ENCODE peak calls at places on chromosome 12, in seven cellular contexts. T, H, L, B, E, P and F are unnamed samples.

GRCh38 chr12:238736-239398 is 23.8 kb downstream of the SLC6A13 start:
- DNase-seq in L (no peak), T (no peak), E (no peak), H (no peak), P (no peak), B (no peak), F (no peak)

GRCh38 chr12:63294327-63294632 is 143.3 kb upstream of the AVPR1A start:
- DNase-seq in B (peak; percentile 92), H (no peak), L (peak; percentile 76), E (peak; percentile 58), P (no peak), T (no peak), F (no peak)

GRCh38 chr12:49340971-49341776 is 4.2 kb upstream of the C1QL4 start:
- DNase-seq in B (no peak), H (no peak), T (peak; percentile 24), L (no peak), E (no peak), P (peak; percentile 47), F (no peak)

GRCh38 chr12:48796976-48797375 is 8.1 kb upstream of the ADCY6 start:
- DNase-seq in P (no peak), L (no peak), T (no peak), B (no peak), H (no peak), E (no peak), F (no peak)

GRCh38 chr12:81381951-81382350 is 304.1 kb downstream of the ACSS3 start:
- DNase-seq in B (no peak), L (peak; percentile 1), T (no peak), H (no peak), E (no peak), P (no peak), F (no peak)

GRCh38 chr12:31773223-31773750 is 44.5 kb upstream of the AMN1 start:
- DNase-seq in B (no peak), T (no peak), P (no peak), E (no peak), H (no peak), L (peak; percentile 88), F (no peak)

GRCh38 chr12:88579572-88579940 is 715 bp downstream of the KITLG start:
- DNase-seq in B (no peak), T (peak; percentile 68), L (no peak), H (peak; percentile 67), E (no peak), P (no peak), F (peak; percentile 75)

GRCh38 chr12:65620026-65620425 is 204.3 kb upstream of the HMGA2 start:
- DNase-seq in H (no peak), T (no peak), L (no peak), B (no peak), E (no peak), P (no peak), F (no peak)

GRCh38 chr12:112294793-112295192 is 87.4 kb downstream of the HECTD4 start:
- DNase-seq in H (no peak), L (peak; percentile 18), P (no peak), T (no peak), E (peak; percentile 15), B (peak; percentile 36), F (no peak)

GRCh38 chr12:3304436-3305135 is 186.4 kb upstream of the PRMT8 start:
- DNase-seq in P (no peak), E (peak; percentile 60), L (peak; percentile 80), B (peak; percentile 84), T (peak; percentile 46), H (no peak), F (no peak)

GRCh38 chr12:64760808-64761573 is 1.8 kb upstream of the GNS start:
- DNase-seq in P (no peak), B (no peak), E (no peak), H (no peak), L (no peak), T (no peak), F (no peak)

GRCh38 chr12:47393403-47393790 is 312.4 kb downstream of the RPAP3 start:
- DNase-seq in P (no peak), T (no peak), B (no peak), E (no peak), L (no peak), H (no peak), F (no peak)

DNA sequence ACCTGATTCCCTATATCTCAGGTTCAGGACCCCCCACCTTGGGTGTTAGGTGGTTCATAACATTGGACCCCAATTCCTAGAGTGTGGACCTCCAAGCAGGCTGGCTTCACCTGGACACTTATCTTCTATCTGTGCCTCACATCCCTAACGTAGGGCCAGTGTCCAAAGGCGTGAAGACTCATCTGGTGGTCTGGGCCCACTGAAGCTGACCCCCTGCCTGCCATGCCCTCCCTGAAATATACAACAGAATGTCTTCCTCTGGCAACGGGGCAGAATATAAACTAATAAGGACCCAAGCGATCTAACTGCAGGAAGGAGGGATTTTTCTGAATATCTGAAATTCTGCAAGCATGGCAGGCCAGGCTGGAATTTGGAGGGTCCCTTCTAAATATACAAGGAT is 5.6 kb downstream of the HOXC13 start:
- DNase-seq in E (no peak), L (no peak), H (no peak), T (no peak), P (no peak), B (no peak), F (no peak)
- TF ChIP-seq POLR2AphosphoS5 in E (no peak), L (no peak), H (no peak), T (no peak), P (no peak), B (no peak), F (no peak)

DNA sequence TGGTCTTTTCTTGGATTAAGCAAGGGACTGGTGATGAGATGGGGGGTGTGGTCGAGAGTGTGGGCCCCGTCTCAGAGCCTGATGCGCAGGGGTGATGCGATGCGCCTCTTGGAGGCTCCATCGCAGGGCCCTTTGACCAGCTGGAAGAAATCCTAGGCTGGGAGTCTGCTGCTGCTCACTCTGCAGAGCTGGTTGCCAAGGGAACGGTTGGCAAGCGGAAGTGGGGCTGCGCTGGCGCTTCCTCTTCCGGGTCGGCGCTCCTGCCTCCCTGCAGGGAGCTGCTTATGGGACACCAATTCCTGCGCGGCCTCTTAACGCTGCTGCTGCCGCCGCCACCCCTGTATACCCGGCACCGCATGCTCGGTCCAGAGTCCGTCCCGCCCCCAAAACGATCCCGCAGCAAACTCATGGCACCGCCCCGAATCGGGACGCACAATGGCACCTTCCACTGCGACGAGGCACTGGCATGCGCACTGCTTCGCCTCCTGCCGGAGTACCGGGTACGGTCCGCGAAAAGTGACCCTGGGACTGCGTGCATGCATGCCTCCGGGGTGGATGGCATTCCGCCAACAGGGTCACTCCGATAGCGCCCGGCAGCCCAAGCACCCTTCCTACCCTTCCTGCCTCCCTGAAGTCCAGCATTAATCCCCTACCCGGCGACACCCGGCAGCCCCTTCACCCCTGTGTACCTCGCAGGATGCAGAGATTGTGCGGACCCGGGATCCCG is at the start of gene MYG1:
- DNase-seq in H (peak; percentile 91), T (peak; percentile 89), P (peak; percentile 91), B (peak; percentile 90), E (peak; percentile 80), L (peak; percentile 89), F (peak; percentile 98)
- TF ChIP-seq CTCF in H (peak; percentile 12), T (no peak), P (no peak), B (peak; percentile 37), E (no peak), L (peak; percentile 59), F (peak; percentile 49)

DNA sequence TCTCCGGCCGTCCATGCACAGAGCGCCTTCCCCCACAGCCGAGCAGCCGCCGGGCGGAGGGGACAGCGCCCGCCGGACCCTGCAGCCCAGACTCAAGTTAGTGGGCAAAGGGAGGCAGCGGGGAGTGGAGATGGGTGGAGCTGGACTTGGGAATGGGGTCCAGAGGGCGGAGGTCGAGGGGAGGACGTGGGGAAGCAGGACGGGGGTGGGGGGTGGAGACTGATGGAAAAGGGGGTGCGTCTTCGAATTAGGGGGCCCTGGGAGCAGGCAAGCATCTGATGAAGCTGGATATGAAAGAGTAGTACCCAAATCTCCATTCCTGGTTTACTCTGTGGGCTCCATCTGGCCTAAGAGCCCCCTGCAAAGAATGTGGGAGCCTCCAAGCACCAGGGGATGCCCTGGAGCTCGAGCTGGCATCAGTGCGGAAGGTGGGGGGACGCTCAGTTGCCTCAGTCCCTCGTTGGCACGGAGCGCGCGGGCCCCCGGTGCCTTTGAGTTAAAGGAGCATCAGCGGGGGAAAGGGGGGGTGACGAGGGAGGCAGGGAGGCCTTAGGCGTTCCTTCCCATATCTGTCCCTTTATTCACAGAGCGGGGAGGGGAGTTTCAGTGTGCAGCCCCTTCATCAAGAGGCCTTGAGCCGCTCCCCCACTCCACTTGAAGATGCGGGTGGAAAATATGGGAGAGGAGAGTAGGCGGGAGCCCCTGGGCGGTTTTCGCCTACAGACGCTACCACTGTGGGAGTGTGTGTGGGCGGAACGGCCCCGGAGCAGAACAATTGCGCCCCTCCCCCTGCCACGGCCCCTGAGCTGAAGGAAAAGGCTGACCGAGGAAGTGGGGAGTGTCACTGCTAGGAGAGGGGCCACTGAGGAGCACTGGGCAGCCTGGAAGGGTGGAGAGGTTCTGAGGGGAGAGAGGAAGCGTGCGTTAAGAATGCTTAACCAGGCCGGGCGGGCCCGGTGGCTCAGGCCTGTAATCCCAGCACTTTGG is 638 bp downstream of the NAB2 start:
- DNase-seq in T (peak; percentile 58), P (peak; percentile 86), L (no peak), H (peak; percentile 92), B (peak; percentile 72), E (no peak), F (peak; percentile 89)
- TF ChIP-seq POLR2A in T (no peak), P (no peak), L (no peak), H (no peak), B (no peak), E (no peak), F (no peak)

GRCh38 chr12:113933201-113933786 is 32.8 kb downstream of the RBM19 start:
- DNase-seq in T (no peak), H (no peak), P (no peak), B (no peak), L (no peak), E (no peak), F (no peak)

GRCh38 chr12:113931517-113931916 is 34.6 kb downstream of the RBM19 start:
- DNase-seq in E (no peak), P (no peak), T (no peak), B (no peak), L (no peak), H (no peak), F (no peak)

GRCh38 chr12:113934060-113934829 is 31.9 kb downstream of the RBM19 start:
- DNase-seq in E (no peak), B (peak; percentile 36), P (no peak), T (no peak), H (no peak), L (no peak), F (no peak)

GRCh38 chr12:113934946-113935345 is 31.2 kb downstream of the RBM19 start:
- DNase-seq in L (no peak), E (no peak), T (no peak), B (no peak), P (no peak), H (no peak), F (no peak)

DNA sequence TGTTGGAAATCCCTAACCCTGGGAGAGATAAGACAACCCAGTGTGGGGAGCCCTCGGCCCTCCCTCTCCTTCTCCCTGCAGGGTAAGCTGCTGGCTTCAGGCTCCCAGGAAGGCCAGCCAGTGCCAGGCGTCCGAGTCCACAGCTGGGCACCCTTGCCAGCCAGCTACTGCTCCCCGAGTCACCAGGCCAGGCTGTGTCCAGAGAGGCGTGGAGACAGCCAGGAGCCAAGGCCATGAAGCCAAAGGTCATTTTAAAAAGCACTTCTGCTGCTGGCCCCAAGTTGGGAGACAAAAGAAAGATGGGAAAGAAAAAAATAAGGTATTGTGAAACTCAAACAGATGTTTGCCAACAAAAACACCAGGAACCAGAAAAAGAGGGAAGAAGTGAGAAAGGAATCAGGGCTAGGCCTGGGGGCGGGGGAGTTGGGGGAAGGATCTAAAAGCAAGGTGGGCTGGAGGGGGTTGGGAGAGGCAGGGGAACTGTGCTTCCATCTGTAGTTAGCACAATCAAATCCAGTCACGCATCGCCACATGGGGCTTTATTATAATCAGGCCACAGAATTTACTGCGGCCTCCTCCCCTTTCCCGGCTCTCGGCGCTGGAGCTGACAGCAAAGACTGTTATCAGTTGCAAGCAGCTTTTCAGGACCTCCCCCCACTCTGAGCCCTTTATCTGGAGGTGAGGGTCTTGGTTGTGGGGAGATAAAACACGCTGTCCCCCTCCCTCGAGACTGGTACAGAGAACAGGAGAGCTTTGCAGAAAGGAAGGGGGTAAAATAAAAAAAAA is 33.5 kb downstream of the RBM19 start:
- DNase-seq in B (peak; percentile 21), H (no peak), E (no peak), L (peak; percentile 14), T (no peak), P (no peak), F (no peak)
- TF ChIP-seq POLR2AphosphoS5 in B (no peak), H (no peak), E (no peak), L (no peak), T (no peak), P (no peak), F (no peak)